ENCODE peak calls at places on chromosome 5, in seven cellular contexts. F is H9; C is HepG2; P is fibroblast of mammary gland; E is skeletal muscle cell; W is CD4-positive, CD25-positive, alpha-beta regulatory T cell; R is esophagus squamous epithelium. V is an unnamed sample.

GRCh38 chr5:126499742-126500396 is 76.7 kb downstream of the GRAMD2B start:
- DNase-seq in P (peak; percentile 34), C (peak; percentile 10), W (peak; percentile 69), F (peak; percentile 45), R (no peak), E (no peak), V (no peak)

GRCh38 chr5:143364061-143364460 is 39.4 kb downstream of the NR3C1 start:
- DNase-seq in C (no peak), P (no peak), R (no peak), F (no peak), W (no peak), E (no peak), V (no peak)

GRCh38 chr5:78540335-78541057 is 108.1 kb downstream of the LHFPL2 start:
- DNase-seq in E (no peak), W (no peak), C (no peak), F (no peak), P (no peak), R (no peak), V (no peak)

GRCh38 chr5:133483406-133484090 is 128.8 kb downstream of the FSTL4 start:
- DNase-seq in E (no peak), W (no peak), P (no peak), F (no peak), C (no peak), R (no peak), V (no peak)

GRCh38 chr5:67050125-67050524 is 146.5 kb downstream of the CD180 start:
- DNase-seq in C (no peak), E (no peak), F (no peak), P (no peak), R (no peak), W (no peak), V (no peak)

GRCh38 chr5:170863646-170864045 is 1.8 kb downstream of the RANBP17 start:
- DNase-seq in P (peak; percentile 54), C (no peak), W (no peak), R (no peak), F (no peak), E (peak; percentile 67), V (no peak)

GRCh38 chr5:133514456-133514855 is 97.9 kb downstream of the FSTL4 start:
- DNase-seq in C (no peak), E (no peak), P (no peak), F (no peak), R (no peak), W (no peak), V (no peak)

GRCh38 chr5:147567917-147568598 is 58.2 kb upstream of the DPYSL3 start:
- DNase-seq in E (no peak), C (no peak), P (peak; percentile 76), W (no peak), F (peak; percentile 93), R (no peak), V (no peak)

GRCh38 chr5:170611446-170612088 is 107.7 kb downstream of the KCNIP1 start:
- DNase-seq in W (no peak), P (no peak), E (no peak), C (no peak), F (no peak), R (no peak), V (no peak)

GRCh38 chr5:135140805-135141204 is 106.8 kb upstream of the PITX1 start:
- DNase-seq in F (no peak), P (peak; percentile 59), E (peak; percentile 38), W (no peak), C (no peak), R (no peak), V (no peak)

GRCh38 chr5:61200582-61201155 is 38.4 kb upstream of the SMIM15 start:
- DNase-seq in C (no peak), E (no peak), R (no peak), F (peak; percentile 34), W (no peak), P (no peak), V (no peak)

GRCh38 chr5:132265336-132266030 is 8.0 kb downstream of the PDLIM4 start:
- DNase-seq in C (peak; percentile 23), R (no peak), F (peak; percentile 28), P (peak; percentile 93), E (peak; percentile 80), W (no peak), V (peak; percentile 28)

GRCh38 chr5:159936686-159937329 is 20.5 kb downstream of the ADRA1B start:
- DNase-seq in W (no peak), P (peak; percentile 86), C (no peak), F (no peak), E (peak; percentile 82), R (no peak), V (no peak)

GRCh38 chr5:157575096-157575872 is at the start of gene ADAM19:
- DNase-seq in W (peak; percentile 35), R (no peak), E (no peak), F (no peak), P (peak; percentile 48), C (no peak), V (no peak)

GRCh38 chr5:2112128-2112808 is 229.5 kb upstream of the IRX4 start:
- DNase-seq in P (no peak), E (no peak), C (no peak), R (no peak), F (no peak), W (no peak), V (no peak)

GRCh38 chr5:50873594-50874276 is 207.3 kb downstream of the PARP8 start:
- DNase-seq in P (no peak), R (no peak), E (no peak), W (no peak), C (no peak), F (no peak), V (no peak)

GRCh38 chr5:57494104-57495098 is 11.8 kb upstream of the ACTBL2 start:
- DNase-seq in F (no peak), R (peak; percentile 3), E (peak; percentile 90), C (peak; percentile 13), P (peak; percentile 95), W (no peak), V (peak; percentile 76)

GRCh38 chr5:17365756-17366155 is 132.3 kb upstream of the TAF11L2 start:
- DNase-seq in F (no peak), E (no peak), P (no peak), W (no peak), R (no peak), C (no peak), V (no peak)

GRCh38 chr5:1005362-1005851 is 3.2 kb upstream of the NKD2 start:
- DNase-seq in P (no peak), R (no peak), F (no peak), E (no peak), W (no peak), C (no peak), V (no peak)

GRCh38 chr5:93307557-93307956 is 273.5 kb downstream of the NR2F1-AS1 start:
- DNase-seq in R (no peak), E (peak; percentile 33), F (no peak), C (no peak), P (peak; percentile 85), W (no peak), V (no peak)

GRCh38 chr5:41650131-41650530 is 139.7 kb upstream of the PLCXD3 start:
- DNase-seq in C (no peak), F (no peak), W (no peak), P (no peak), E (no peak), R (no peak), V (no peak)

GRCh38 chr5:28967848-28968247 is 1929.5 kb upstream of the CDH9 start:
- DNase-seq in E (no peak), F (peak; percentile 52), R (no peak), W (no peak), P (no peak), C (peak; percentile 5), V (no peak)

GRCh38 chr5:41870621-41871048 is 410 bp upstream of the OXCT1 start:
- DNase-seq in E (no peak), W (no peak), R (no peak), C (no peak), F (no peak), P (no peak), V (no peak)

GRCh38 chr5:39005566-39006232 is 68.5 kb downstream of the RICTOR start:
- DNase-seq in F (no peak), C (peak; percentile 12), R (no peak), P (peak; percentile 35), W (peak; percentile 33), E (no peak), V (no peak)

GRCh38 chr5:126108505-126108904 is 314.7 kb upstream of the GRAMD2B start:
- DNase-seq in F (peak; percentile 36), C (no peak), P (no peak), W (no peak), E (no peak), R (no peak), V (no peak)

GRCh38 chr5:137696481-137696880 is 39.4 kb downstream of the KLHL3 start:
- DNase-seq in E (no peak), W (no peak), P (peak; percentile 38), F (no peak), C (no peak), R (no peak), V (no peak)

GRCh38 chr5:56881571-56881970 is 27.8 kb upstream of the SETD9 start:
- DNase-seq in E (no peak), F (no peak), R (no peak), P (no peak), W (no peak), C (no peak), V (no peak)

GRCh38 chr5:158599132-158599531 is 500.6 kb downstream of the EBF1 start:
- DNase-seq in C (no peak), W (no peak), R (no peak), P (peak; percentile 41), F (no peak), E (no peak), V (no peak)

GRCh38 chr5:143229896-143230675 is 173.4 kb downstream of the NR3C1 start:
- DNase-seq in E (no peak), C (peak; percentile 37), P (peak; percentile 84), W (peak; percentile 76), F (no peak), R (no peak), V (no peak)

GRCh38 chr5:115246361-115246991 is 16.2 kb downstream of the PGGT1B start:
- DNase-seq in E (no peak), C (peak; percentile 49), R (no peak), W (peak; percentile 34), F (no peak), P (peak; percentile 53), V (no peak)

GRCh38 chr5:151284392-151284967 is 19.1 kb downstream of the SLC36A3 start:
- DNase-seq in E (no peak), W (no peak), P (no peak), R (no peak), C (no peak), F (peak; percentile 43), V (no peak)

GRCh38 chr5:154042751-154043150 is 4.0 kb downstream of the MFAP3 start:
- DNase-seq in F (no peak), W (no peak), C (no peak), P (peak; percentile 30), E (no peak), R (no peak), V (no peak)

GRCh38 chr5:107560377-107560776 is 110.4 kb downstream of the EFNA5 start:
- DNase-seq in F (no peak), W (no peak), R (no peak), C (no peak), P (no peak), E (no peak), V (no peak)